ENCODE peak calls at places on chromosomes 12 and 14, in ten cellular contexts. I, D, T, N, C, O, S, X, R and V are unnamed samples.

GRCh38 chr14:24055971-24056799 is 4.4 kb downstream of the CARMIL3 start:
- DNase-seq in X (no peak), T (no peak), I (no peak), D (no peak), N (no peak), R (peak; percentile 42), S (no peak), O (no peak), C (no peak), V (no peak)

GRCh38 chr12:3897400-3897910 is 24.3 kb upstream of the PARP11 start:
- DNase-seq in X (no peak), S (no peak), T (no peak), D (no peak), N (no peak), I (no peak), C (no peak), O (no peak), R (no peak), V (no peak)

GRCh38 chr14:51653096-51653814 is 1.5 kb downstream of the FRMD6 start:
- DNase-seq in T (no peak), S (no peak), O (peak; percentile 87), X (peak; percentile 28), R (no peak), I (no peak), D (no peak), N (no peak), C (no peak), V (no peak)

GRCh38 chr12:123223241-123223668 is 9.7 kb downstream of the MPHOSPH9 start:
- DNase-seq in O (no peak), X (no peak), N (no peak), T (no peak), D (peak; percentile 42), R (no peak), S (no peak), C (no peak), I (no peak), V (no peak)

GRCh38 chr12:63457857-63458256 is 210.4 kb downstream of the DPY19L2 start:
- DNase-seq in D (no peak), N (no peak), T (no peak), S (no peak), O (no peak), I (no peak), C (no peak), X (no peak), R (no peak), V (no peak)

GRCh38 chr12:64105026-64105425 is 117.1 kb downstream of the KICS2 start:
- DNase-seq in S (no peak), O (no peak), I (no peak), C (no peak), X (no peak), D (no peak), R (no peak), N (no peak), T (no peak), V (no peak)

GRCh38 chr14:22561661-22562579 is 27.1 kb downstream of the DAD1 start:
- DNase-seq in D (peak; percentile 78), S (no peak), T (no peak), R (no peak), X (no peak), O (peak; percentile 70), N (no peak), I (no peak), C (peak; percentile 81), V (no peak)

GRCh38 chr14:29650554-29651269 is 276.9 kb downstream of the PRKD1 start:
- DNase-seq in R (no peak), I (no peak), T (no peak), S (no peak), O (no peak), C (no peak), N (no peak), X (no peak), D (no peak), V (no peak)

GRCh38 chr12:132061197-132061596 is 82.9 kb downstream of the DDX51 start:
- DNase-seq in N (no peak), C (no peak), S (no peak), T (no peak), D (no peak), I (no peak), R (no peak), X (no peak), O (no peak), V (no peak)

GRCh38 chr12:131894981-131895639 is 688 bp downstream of the ULK1 start:
- DNase-seq in I (peak; percentile 51), T (no peak), N (peak; percentile 30), O (peak; percentile 8), X (no peak), D (peak; percentile 18), R (peak; percentile 72), S (no peak), C (no peak), V (no peak)

GRCh38 chr12:17928708-17929366 is 161.2 kb downstream of the RERGL start:
- DNase-seq in R (no peak), D (no peak), X (no peak), T (no peak), S (peak; percentile 75), O (peak; percentile 90), C (no peak), N (no peak), I (no peak), V (no peak)
- TF ChIP-seq CTCF in R (no peak), D (no peak), X (no peak), T (no peak), S (peak; percentile 15), O (peak; percentile 19), C (no peak), N (no peak), I (no peak), V (no peak)

GRCh38 chr14:68758301-68758700 is 34.6 kb downstream of the ZFP36L1 start:
- DNase-seq in R (no peak), C (no peak), X (no peak), I (no peak), N (no peak), O (no peak), D (no peak), T (no peak), S (no peak), V (no peak)
- H3K4me1 ChIP-seq in R (peaks cover 9% of the 10 kb centered on the region), C (no peaks in the 10 kb centered on the region), X (peaks cover 61% of the 10 kb centered on the region), I (peaks cover 11% of the 10 kb centered on the region), N (peaks cover 38% of the 10 kb centered on the region), O (peaks cover 32% of the 10 kb centered on the region), D (no peaks in the 10 kb centered on the region), T (peaks cover 23% of the 10 kb centered on the region), S (peaks cover 10% of the 10 kb centered on the region), V (peaks cover 3% of the 10 kb centered on the region)

GRCh38 chr14:55581011-55581806 is 1.2 kb downstream of the KTN1 start:
- DNase-seq in D (peak; percentile 50), R (peak; percentile 77), I (peak; percentile 63), X (peak; percentile 73), C (no peak), S (no peak), O (peak; percentile 47), N (peak; percentile 42), T (no peak), V (peak; percentile 52)

GRCh38 chr14:55579724-55580400 is at the start of gene KTN1:
- DNase-seq in R (peak; percentile 90), I (peak; percentile 86), S (peak; percentile 48), D (peak; percentile 76), T (peak; percentile 63), X (peak; percentile 89), O (peak; percentile 76), N (peak; percentile 86), C (no peak), V (peak; percentile 89)

GRCh38 chr14:55582741-55583140 is 2.7 kb downstream of the KTN1 start:
- DNase-seq in O (no peak), S (no peak), R (no peak), T (no peak), I (no peak), X (no peak), D (no peak), C (no peak), N (no peak), V (no peak)

GRCh38 chr14:55578511-55578910 is 1.5 kb upstream of the KTN1 start:
- DNase-seq in N (no peak), S (no peak), C (no peak), D (no peak), I (no peak), R (no peak), O (no peak), T (no peak), X (no peak), V (no peak)

DNA sequence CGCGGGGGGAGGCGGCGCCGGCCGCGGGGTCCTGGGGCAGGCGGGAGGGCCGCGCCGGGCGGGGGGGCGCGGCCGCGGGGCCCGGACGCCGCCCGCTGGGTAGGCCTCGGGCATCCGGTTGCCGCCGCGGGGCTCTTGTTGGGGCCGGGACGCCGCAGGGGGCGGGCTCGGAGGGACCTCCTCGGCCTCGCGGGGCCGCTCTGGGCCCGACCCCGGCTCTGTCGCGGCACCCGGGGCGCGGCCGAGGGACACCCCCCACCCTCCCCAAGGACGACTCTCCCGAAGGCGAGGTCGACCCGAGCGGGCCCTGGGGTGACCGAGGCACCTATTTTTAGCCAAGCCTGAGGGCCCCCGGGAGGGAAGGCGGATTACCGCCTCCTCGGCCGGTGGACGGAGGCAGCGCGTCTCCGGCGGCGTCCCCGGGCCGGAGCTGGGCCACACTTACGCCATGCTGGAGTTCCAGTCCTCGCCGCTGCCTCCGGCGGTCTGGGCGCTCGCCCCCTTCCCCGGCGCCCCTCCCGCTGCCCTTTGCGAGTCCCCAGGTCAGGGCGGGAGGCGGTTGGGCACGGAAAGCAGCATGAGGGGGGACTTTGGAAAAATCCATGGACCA is 499 bp downstream of the KTN1 start:
- DNase-seq in O (peak; percentile 35), I (peak; percentile 55), S (no peak), C (no peak), D (peak; percentile 59), T (no peak), X (peak; percentile 58), R (peak; percentile 68), N (peak; percentile 36), V (peak; percentile 58)
- TF ChIP-seq POLR2A in O (no peak), I (no peak), S (no peak), C (peak; percentile 50), D (no peak), T (no peak), X (no peak), R (no peak), N (no peak), V (no peak)

GRCh38 chr12:20489645-20490044 is 121.3 kb downstream of the PDE3A start:
- DNase-seq in O (peak; percentile 70), S (no peak), T (no peak), D (no peak), N (no peak), C (no peak), I (no peak), R (no peak), X (no peak), V (no peak)

GRCh38 chr12:20482680-20483079 is 114.3 kb downstream of the PDE3A start:
- DNase-seq in T (no peak), I (no peak), N (no peak), S (no peak), X (no peak), R (no peak), C (no peak), D (no peak), O (no peak), V (no peak)

GRCh38 chr12:20487519-20487918 is 119.2 kb downstream of the PDE3A start:
- DNase-seq in S (no peak), O (no peak), I (no peak), R (no peak), T (no peak), X (no peak), D (no peak), N (no peak), C (no peak), V (no peak)

GRCh38 chr12:20483776-20484175 is 115.4 kb downstream of the PDE3A start:
- DNase-seq in S (no peak), N (no peak), C (no peak), R (no peak), D (no peak), I (no peak), O (peak; percentile 40), T (no peak), X (no peak), V (no peak)

GRCh38 chr12:20486233-20486632 is 117.9 kb downstream of the PDE3A start:
- DNase-seq in D (no peak), C (no peak), N (no peak), I (no peak), O (no peak), S (peak; percentile 21), X (no peak), T (no peak), R (no peak), V (no peak)
- TF ChIP-seq CTCF in D (no peak), C (no peak), N (no peak), I (no peak), O (no peak), S (peak; percentile 13), X (no peak), T (no peak), R (no peak), V (peak; percentile 5)